ENCODE peak calls at places on chromosomes 13 and 19, in seven cellular contexts. U is activated gamma-delta T cell treated with anti-CD3 and anti-CD28 coated beads, Interleukin-2, amount 50 U/mL, for 16 hours; M is activated CD8-positive, alpha-beta memory T cell treated with anti-CD3 and anti-CD28 coated beads, Interleukin-2, amount 10 ng/mL, durations not matched to agents 7 days and 5 days; B is tibial nerve; V is ACHN; Y is stimulated activated effector memory CD8-positive, alpha-beta T cell treated with anti-CD3 and anti-CD28 coated beads, Interleukin-12 subunit alpha, Interleukin-12 subunit beta, amount 100 ng/mL, for 72 hours; A is endothelial cell of umbilical vein. L is an unnamed sample.
A peak's percentile ranks its signal among the peaks of the same experiment; 100 is the strongest.

GRCh38 chr13:33289966-33290365 is 4.4 kb upstream of the STARD13 start:
- DNase-seq in A (no peak), M (no peak), U (no peak), V (no peak), Y (no peak), B (no peak), L (no peak)

GRCh38 chr13:49649244-49649962 is 21.1 kb downstream of the ARL11 start:
- DNase-seq in B (no peak), V (peak; percentile 31), Y (no peak), A (peak; percentile 53), M (no peak), U (no peak), L (no peak)

GRCh38 chr19:18593367-18594095 is 4.9 kb downstream of the REX1BD start:
- DNase-seq in V (no peak), U (no peak), A (no peak), B (no peak), M (no peak), Y (peak; percentile 50), L (no peak)

GRCh38 chr19:50679177-50680125 is 30.2 kb downstream of the C19orf81 start:
- DNase-seq in V (peak; percentile 70), U (peak; percentile 54), B (peak; percentile 46), Y (peak; percentile 93), A (peak; percentile 84), M (peak; percentile 87), L (peak; percentile 73)

GRCh38 chr19:4103073-4103418 is 20.9 kb downstream of the MAP2K2 start:
- DNase-seq in B (no peak), V (no peak), U (no peak), M (no peak), Y (no peak), A (no peak), L (no peak)

GRCh38 chr13:23622991-23623390 is 52.8 kb downstream of the TNFRSF19 start:
- DNase-seq in B (no peak), V (no peak), M (no peak), U (no peak), A (no peak), Y (no peak), L (no peak)

GRCh38 chr13:72886272-72887062 is 104.5 kb downstream of the PIBF1 start:
- DNase-seq in B (no peak), A (no peak), M (no peak), V (no peak), U (no peak), Y (no peak), L (no peak)

GRCh38 chr19:18245297-18245696 is 19.1 kb upstream of the PDE4C start:
- DNase-seq in A (no peak), Y (no peak), M (no peak), B (no peak), U (no peak), V (no peak), L (no peak)

GRCh38 chr19:41408256-41408655 is 10.6 kb downstream of the BCKDHA start:
- DNase-seq in Y (no peak), B (no peak), V (no peak), M (no peak), A (no peak), U (no peak), L (no peak)

GRCh38 chr19:5046339-5047039 is 77.6 kb downstream of the KDM4B start:
- DNase-seq in U (no peak), A (no peak), B (no peak), Y (no peak), M (no peak), V (no peak), L (no peak)

GRCh38 chr13:74629985-74630384 is 495.8 kb upstream of the KLF12 start:
- DNase-seq in Y (no peak), B (no peak), U (no peak), V (no peak), M (no peak), A (no peak), L (no peak)

GRCh38 chr19:7418575-7418974 is 69.8 kb downstream of the ARHGEF18 start:
- DNase-seq in U (no peak), A (no peak), B (no peak), V (no peak), Y (no peak), M (no peak), L (no peak)

GRCh38 chr13:106567421-106568224 is at the start of gene ARGLU1:
- DNase-seq in V (peak; percentile 89), U (peak; percentile 92), M (peak; percentile 95), Y (peak; percentile 98), B (peak; percentile 88), A (peak; percentile 96), L (peak; percentile 95)

GRCh38 chr19:51552996-51553725 is 17.9 kb upstream of the ZNF175 start:
- DNase-seq in V (peak; percentile 55), Y (no peak), B (peak; percentile 41), U (no peak), A (peak; percentile 48), M (peak; percentile 67), L (no peak)

GRCh38 chr13:104592127-104592526 is 1525.9 kb upstream of the SLC10A2 start:
- DNase-seq in A (peak; percentile 5), U (no peak), Y (no peak), V (peak; percentile 83), M (no peak), B (no peak), L (no peak)

GRCh38 chr13:21637296-21637695 is 33.3 kb upstream of the MICU2 start:
- DNase-seq in M (no peak), Y (no peak), U (peak; percentile 1), V (peak; percentile 89), B (no peak), A (no peak), L (no peak)

GRCh38 chr19:38190793-38191192 is 33.2 kb downstream of the DPF1 start:
- DNase-seq in M (no peak), B (no peak), A (peak; percentile 26), V (no peak), Y (no peak), U (no peak), L (no peak)

GRCh38 chr19:2952953-2953481 is 8.2 kb upstream of the ZNF77 start:
- DNase-seq in M (no peak), B (no peak), V (peak; percentile 24), A (no peak), Y (no peak), U (no peak), L (no peak)

GRCh38 chr19:45981350-45981749 is 7.7 kb upstream of the NOVA2 start:
- DNase-seq in A (no peak), B (no peak), Y (no peak), V (no peak), M (no peak), U (no peak), L (no peak)

GRCh38 chr19:52188822-52189744 is 769 bp upstream of the PPP2R1A start:
- DNase-seq in M (peak; percentile 99), A (no peak), V (no peak), B (no peak), Y (no peak), U (no peak), L (no peak)